ENCODE peak calls at places on chromosome 22, in eight cellular contexts. O is osteocyte, L is GM10248, B is Kasumi-1, F is HCT116, J is thoracic aorta, S is adipocyte, Q is progenitor cell of endocrine pancreas. V is an unnamed sample.

GRCh38 chr22:29569011-29569678 is 11.8 kb downstream of the NIPSNAP1 start:
- DNase-seq in O (no peak), L (no peak), B (no peak), F (no peak), J (no peak), S (no peak), Q (no peak), V (no peak)

GRCh38 chr22:46038516-46039430 is 61.8 kb upstream of the WNT7B start:
- DNase-seq in O (no peak), L (no peak), B (no peak), F (no peak), J (no peak), S (no peak), Q (no peak), V (no peak)

GRCh38 chr22:50148991-50149721 is 21.4 kb upstream of the PANX2 start:
- DNase-seq in O (no peak), L (peak), B (peak), F (peak), J (no peak), S (no peak), Q (no peak), V (peak)

GRCh38 chr22:35731321-35731720 is 13.6 kb downstream of the APOL5 start:
- DNase-seq in O (no peak), L (no peak), B (no peak), F (no peak), J (no peak), S (no peak), Q (no peak), V (no peak)

GRCh38 chr22:46993626-46994025 is 231.2 kb downstream of the TBC1D22A start:
- DNase-seq in O (no peak), L (no peak), B (no peak), F (no peak), J (no peak), S (no peak), Q (no peak), V (no peak)

GRCh38 chr22:36979511-36979910 is 39.7 kb downstream of the TST start:
- DNase-seq in O (no peak), L (no peak), B (no peak), F (no peak), J (no peak), S (no peak), Q (no peak), V (no peak)

GRCh38 chr22:41920271-41920976 is 5.5 kb upstream of the SHISA8 start:
- DNase-seq in O (no peak), L (no peak), B (no peak), F (no peak), J (no peak), S (no peak), Q (no peak), V (no peak)

GRCh38 chr22:36746571-36746970 is 29.3 kb downstream of the IFT27 start:
- DNase-seq in O (peak), L (no peak), B (no peak), F (no peak), J (no peak), S (no peak), Q (no peak), V (no peak)

GRCh38 chr22:22178566-22178965 is 66.0 kb upstream of the VPREB1 start:
- DNase-seq in O (no peak), L (no peak), B (no peak), F (no peak), J (no peak), S (no peak), Q (no peak), V (no peak)

GRCh38 chr22:32612834-32613233 is 138.2 kb downstream of the FBXO7 start:
- DNase-seq in O (no peak), L (no peak), B (peak), F (no peak), J (no peak), S (no peak), Q (no peak), V (no peak)

GRCh38 chr22:25125693-25126357 is 73.8 kb upstream of the CRYBB3 start:
- DNase-seq in O (no peak), L (no peak), B (no peak), F (no peak), J (no peak), S (no peak), Q (no peak), V (no peak)

GRCh38 chr22:23281406-23282088 is 101.2 kb downstream of the BCR start:
- DNase-seq in O (peak), L (peak), B (peak), F (peak), J (peak), S (peak), Q (peak), V (peak)

GRCh38 chr22:45871721-45872120 is 105.2 kb downstream of the WNT7B start:
- DNase-seq in O (no peak), L (no peak), B (no peak), F (no peak), J (no peak), S (no peak), Q (no peak), V (no peak)

GRCh38 chr22:37932821-37933578 is 20.4 kb downstream of the C22orf23 start:
- DNase-seq in O (no peak), L (no peak), B (no peak), F (no peak), J (no peak), S (no peak), Q (no peak), V (peak)

GRCh38 chr22:40175571-40176105 is 2.1 kb upstream of the TNRC6B start:
- DNase-seq in O (peak), L (no peak), B (no peak), F (no peak), J (no peak), S (no peak), Q (no peak), V (peak)